ENCODE peak calls at places on chromosome 20, in five cellular contexts. One of them, this sample, is unnamed.

GRCh38 chr20:10924628-10925266 is 250.9 kb upstream of the JAG1 start:
- DNase-seq in fibroblast of gingiva: peak
- DNase-seq in BJ: peak
- DNase-seq in astrocyte of the cerebellum: no peak
- DNase-seq in right atrium auricular region: no peak
- DNase-seq in this sample: no peak

GRCh38 chr20:45157977-45158376 is 16.7 kb upstream of the PI3 start:
- DNase-seq in BJ: no peak
- DNase-seq in fibroblast of gingiva: peak
- DNase-seq in astrocyte of the cerebellum: peak
- DNase-seq in right atrium auricular region: no peak
- DNase-seq in this sample: no peak

GRCh38 chr20:1331101-1331500 is 2.2 kb upstream of the SDCBP2 start:
- DNase-seq in fibroblast of gingiva: no peak
- DNase-seq in right atrium auricular region: peak
- DNase-seq in BJ: no peak
- DNase-seq in astrocyte of the cerebellum: no peak
- DNase-seq in this sample: peak

GRCh38 chr20:17762873-17763557 is 63.2 kb downstream of the BANF2 start:
- DNase-seq in astrocyte of the cerebellum: no peak
- DNase-seq in fibroblast of gingiva: no peak
- DNase-seq in right atrium auricular region: no peak
- DNase-seq in BJ: no peak
- DNase-seq in this sample: no peak

GRCh38 chr20:57983082-57983481 is 245.4 kb downstream of the ANKRD60 start:
- DNase-seq in astrocyte of the cerebellum: no peak
- DNase-seq in fibroblast of gingiva: no peak
- DNase-seq in right atrium auricular region: no peak
- DNase-seq in BJ: no peak
- DNase-seq in this sample: no peak

GRCh38 chr20:57048027-57048869 is 218.2 kb downstream of the BMP7 start:
- DNase-seq in right atrium auricular region: no peak
- DNase-seq in fibroblast of gingiva: peak
- DNase-seq in astrocyte of the cerebellum: no peak
- DNase-seq in BJ: no peak
- DNase-seq in this sample: no peak

GRCh38 chr20:10784337-10785183 is 110.8 kb upstream of the JAG1 start:
- DNase-seq in astrocyte of the cerebellum: no peak
- DNase-seq in right atrium auricular region: no peak
- DNase-seq in BJ: no peak
- DNase-seq in fibroblast of gingiva: no peak
- DNase-seq in this sample: peak

GRCh38 chr20:56422131-56422823 is 10.2 kb downstream of the CASS4 start:
- DNase-seq in BJ: no peak
- DNase-seq in fibroblast of gingiva: peak
- DNase-seq in right atrium auricular region: no peak
- DNase-seq in astrocyte of the cerebellum: peak
- DNase-seq in this sample: no peak

GRCh38 chr20:3164763-3165410 is 5.2 kb upstream of the FASTKD5 start:
- DNase-seq in astrocyte of the cerebellum: no peak
- DNase-seq in right atrium auricular region: no peak
- DNase-seq in BJ: no peak
- DNase-seq in fibroblast of gingiva: no peak
- DNase-seq in this sample: no peak

GRCh38 chr20:50054626-50055511 is 58.1 kb downstream of the UBE2V1 start:
- DNase-seq in astrocyte of the cerebellum: peak
- DNase-seq in fibroblast of gingiva: peak
- DNase-seq in right atrium auricular region: no peak
- DNase-seq in BJ: no peak
- DNase-seq in this sample: no peak

GRCh38 chr20:12949429-12949980 is 59.3 kb upstream of the SPTLC3 start:
- DNase-seq in astrocyte of the cerebellum: peak
- DNase-seq in right atrium auricular region: no peak
- DNase-seq in BJ: no peak
- DNase-seq in fibroblast of gingiva: no peak
- DNase-seq in this sample: no peak